ENCODE peak calls at places on chromosomes 11 and 22, in ten cellular contexts. A is GM12878, H is vagina, I is SK-N-SH, B is transverse colon, C is HCT116, U is Panc1, T is HL-60, M is prostate gland, Q is GM23338. K is an unnamed sample.

GRCh38 chr11:45108070-45109064 is 38.1 kb upstream of the PRDM11 start:
- DNase-seq in B (peak; percentile 48), A (no peak), Q (no peak), I (no peak), M (no peak), T (no peak), C (no peak), U (no peak), H (no peak), K (no peak)

GRCh38 chr11:103530257-103530656 is 421.0 kb downstream of the DYNC2H1 start:
- DNase-seq in Q (no peak), M (no peak), C (no peak), B (no peak), T (no peak), I (no peak), A (no peak), H (no peak), U (no peak), K (no peak)

GRCh38 chr11:8613036-8613435 is 19.0 kb upstream of the STK33 start:
- DNase-seq in U (no peak), M (no peak), H (no peak), A (no peak), T (no peak), Q (no peak), B (no peak), I (no peak), C (no peak), K (no peak)

GRCh38 chr11:48036011-48036410 is 55.7 kb downstream of the PTPRJ start:
- DNase-seq in I (no peak), H (no peak), Q (peak; percentile 62), T (no peak), U (no peak), C (no peak), A (no peak), M (no peak), B (no peak), K (peak; percentile 30)

GRCh38 chr22:31923166-31923565 is 21.2 kb upstream of the YWHAH start:
- DNase-seq in M (no peak), T (peak; percentile 33), A (no peak), U (no peak), C (no peak), Q (no peak), B (peak; percentile 31), H (no peak), I (no peak), K (no peak)

GRCh38 chr11:121657191-121657590 is 204.4 kb upstream of the SORL1-AS1 start:
- DNase-seq in C (no peak), A (no peak), H (no peak), T (no peak), U (no peak), I (no peak), Q (no peak), B (no peak), M (no peak), K (no peak)

GRCh38 chr11:12704049-12704448 is 29.8 kb downstream of the TEAD1 start:
- DNase-seq in A (no peak), M (no peak), B (no peak), T (no peak), H (no peak), Q (no peak), C (no peak), I (no peak), U (no peak), K (no peak)

GRCh38 chr22:50262973-50263617 is 1.6 kb upstream of the MAPK12 start:
- DNase-seq in Q (no peak), A (no peak), M (no peak), C (no peak), H (no peak), B (no peak), U (no peak), I (peak; percentile 68), T (no peak), K (no peak)

GRCh38 chr22:27100789-27101188 is 443.4 kb downstream of the MIAT start:
- DNase-seq in U (no peak), M (no peak), I (peak; percentile 76), B (no peak), C (no peak), A (no peak), T (no peak), Q (peak; percentile 72), H (no peak), K (no peak)
- H3K4me3 ChIP-seq in U (no peak overlapping the region), M (no peak overlapping the region), I (no peak overlapping the region), B (no peak overlapping the region), C (no peak overlapping the region), A (no peak overlapping the region), T (no peak overlapping the region), Q (peak overlapping the region; percentile 44), H (no peak overlapping the region), K (no peak overlapping the region)

GRCh38 chr11:93734427-93735222 is 6.7 kb downstream of the TAF1D start:
- DNase-seq in T (no peak), B (no peak), U (no peak), I (no peak), A (no peak), Q (no peak), C (no peak), M (no peak), H (no peak), K (no peak)

GRCh38 chr11:93730108-93731107 is 10.9 kb downstream of the TAF1D start:
- DNase-seq in A (no peak), C (no peak), U (no peak), I (no peak), Q (no peak), T (no peak), M (no peak), B (no peak), H (no peak), K (no peak)

GRCh38 chr11:93733474-93733873 is 7.8 kb downstream of the TAF1D start:
- DNase-seq in T (no peak), I (no peak), C (no peak), B (no peak), H (no peak), Q (no peak), U (no peak), M (no peak), A (no peak), K (no peak)

GRCh38 chr11:93729129-93729616 is 12.1 kb downstream of the TAF1D start:
- DNase-seq in B (no peak), T (no peak), Q (peak; percentile 22), M (no peak), A (no peak), H (no peak), I (no peak), U (no peak), C (no peak), K (no peak)

GRCh38 chr11:93732237-93732892 is 8.9 kb downstream of the TAF1D start:
- DNase-seq in A (no peak), C (no peak), I (no peak), M (no peak), U (no peak), H (no peak), B (no peak), Q (no peak), T (no peak), K (no peak)
- TF ChIP-seq POLR2AphosphoS5 in A (peak; percentile 48), C (peak; percentile 4), I (peak; percentile 2), M (no peak), U (peak; percentile 56), H (no peak), B (no peak), Q (no peak), T (no peak), K (no peak)

GRCh38 chr11:80584661-80585060 is 1143.8 kb upstream of the TENM4 start:
- DNase-seq in I (no peak), B (no peak), M (no peak), T (no peak), Q (no peak), H (no peak), U (no peak), C (no peak), A (no peak), K (no peak)
- H3K4me3 ChIP-seq in I (no peak overlapping the region), B (no peak overlapping the region), M (no peak overlapping the region), T (no peak overlapping the region), Q (no peak overlapping the region), H (no peak overlapping the region), U (no peak overlapping the region), C (no peak overlapping the region), A (no peak overlapping the region), K (no peak overlapping the region)

GRCh38 chr11:65979261-65979759 is 17.8 kb downstream of the SART1 start:
- DNase-seq in U (no peak), A (no peak), I (peak; percentile 27), Q (no peak), B (no peak), C (no peak), M (no peak), H (no peak), T (no peak), K (no peak)

GRCh38 chr11:65983589-65983987 is 18.4 kb downstream of the EIF1AD start:
- DNase-seq in C (no peak), H (peak; percentile 77), Q (no peak), U (no peak), B (no peak), I (no peak), M (no peak), T (no peak), A (no peak), K (no peak)

GRCh38 chr11:65981972-65982823 is 19.8 kb downstream of the EIF1AD start:
- DNase-seq in M (no peak), I (peak; percentile 35), U (no peak), T (no peak), C (no peak), Q (no peak), A (no peak), B (no peak), H (peak; percentile 74), K (no peak)

GRCh38 chr11:65982824-65983588 is 19.0 kb downstream of the EIF1AD start:
- DNase-seq in U (no peak), C (no peak), B (no peak), A (no peak), H (no peak), I (peak; percentile 11), Q (no peak), M (no peak), T (no peak), K (no peak)

DNA sequence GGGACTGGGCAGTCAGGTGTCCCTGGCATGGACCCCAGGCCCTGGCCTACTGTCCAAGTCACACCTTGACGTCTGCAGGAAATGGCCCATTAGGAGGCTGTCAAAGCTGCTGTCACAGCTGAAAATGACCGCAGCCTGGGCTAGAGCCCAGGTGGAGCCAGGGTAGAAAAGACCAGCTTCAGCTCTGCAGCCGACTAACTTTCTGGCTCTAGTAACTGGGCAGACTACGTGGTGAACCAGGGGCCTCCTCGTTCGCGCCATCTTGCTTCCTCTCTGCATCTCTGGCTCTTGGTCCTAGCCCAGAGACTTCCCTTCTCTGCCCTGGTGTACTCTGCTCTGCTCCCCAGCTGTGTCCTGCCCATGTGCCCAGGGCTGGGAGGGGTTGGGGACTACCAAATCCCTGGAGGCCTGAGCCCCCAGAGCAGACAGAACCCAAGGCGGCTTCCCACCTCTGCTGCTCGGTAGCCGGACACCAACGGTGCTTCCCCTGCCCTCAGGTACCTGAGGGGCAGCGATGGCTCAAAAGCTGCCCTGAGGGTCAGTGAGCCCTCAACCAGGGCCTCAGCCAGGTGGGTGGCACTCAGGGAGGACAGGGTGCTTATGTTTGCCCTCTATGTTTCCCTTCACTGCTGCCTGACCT is 19.7 kb downstream of the SART1 start:
- DNase-seq in I (peak; percentile 30), M (no peak), C (no peak), Q (no peak), A (no peak), B (no peak), H (peak; percentile 90), T (no peak), U (no peak), K (no peak)
- TF ChIP-seq POLR2AphosphoS5 in I (no peak), M (no peak), C (no peak), Q (no peak), A (no peak), B (no peak), H (no peak), T (no peak), U (no peak), K (peak; percentile 36)